ENCODE peak calls at places on chromosomes 7 and 10, in nine cellular contexts. M is activated CD4-positive, alpha-beta T cell treated with anti-CD3 and anti-CD28 coated beads, Interleukin-2, amount 10 ng/mL, durations not matched to agents 7 days and 5 days; R is HEK293T; C is NCI-H446; G is HS-5; P is C1 segment of cervical spinal cord; D is hippocampal formation; O is DMS153; K is H54. X is an unnamed sample.

GRCh38 chr7:101919363-101920115 is 102.1 kb downstream of the CUX1 start:
- DNase-seq in M (no peak), R (no peak), C (no peak), G (no peak), P (no peak), D (no peak), O (no peak), K (no peak), X (no peak)

GRCh38 chr10:11225935-11226334 is 208.3 kb downstream of the CELF2 start:
- DNase-seq in M (peak), R (no peak), C (no peak), G (no peak), P (no peak), D (no peak), O (peak), K (no peak), X (no peak)

GRCh38 chr10:110456523-110457091 is 41.1 kb upstream of the DUSP5 start:
- DNase-seq in M (no peak), R (no peak), C (peak), G (no peak), P (no peak), D (no peak), O (no peak), K (no peak), X (peak)

GRCh38 chr7:26777383-26777782 is 87.0 kb downstream of the SKAP2 start:
- DNase-seq in M (no peak), R (no peak), C (peak), G (no peak), P (no peak), D (no peak), O (no peak), K (no peak), X (peak)

GRCh38 chr10:124224331-124225028 is 131.1 kb upstream of the CHST15 start:
- DNase-seq in M (peak), R (no peak), C (no peak), G (no peak), P (no peak), D (no peak), O (no peak), K (no peak), X (no peak)

GRCh38 chr10:104406715-104407517 is 53.3 kb downstream of the CFAP58 start:
- DNase-seq in M (no peak), R (peak), C (peak), G (peak), P (no peak), D (no peak), O (peak), K (peak), X (peak)

GRCh38 chr10:22554481-22555182 is 159.7 kb downstream of the PIP4K2A start:
- DNase-seq in M (no peak), R (peak), C (peak), G (no peak), P (no peak), D (peak), O (no peak), K (no peak), X (no peak)

GRCh38 chr7:79930604-79931003 is 204.0 kb upstream of the GNAI1 start:
- DNase-seq in M (no peak), R (no peak), C (no peak), G (peak), P (no peak), D (no peak), O (no peak), K (no peak), X (no peak)

GRCh38 chr7:30264052-30264451 is 20.3 kb upstream of the ZNRF2 start:
- DNase-seq in M (no peak), R (no peak), C (no peak), G (no peak), P (no peak), D (no peak), O (no peak), K (no peak), X (no peak)

GRCh38 chr7:138008588-138009349 is 6.9 kb upstream of the CREB3L2 start:
- DNase-seq in M (peak), R (peak), C (peak), G (no peak), P (no peak), D (no peak), O (peak), K (peak), X (peak)

GRCh38 chr10:20971901-20972300 is 74.8 kb upstream of the NEBL start:
- DNase-seq in M (no peak), R (no peak), C (no peak), G (no peak), P (no peak), D (no peak), O (no peak), K (no peak), X (no peak)

GRCh38 chr10:43214071-43214955 is 52.6 kb downstream of the RASGEF1A start:
- DNase-seq in M (no peak), R (no peak), C (no peak), G (no peak), P (no peak), D (no peak), O (no peak), K (peak), X (no peak)

GRCh38 chr7:48049850-48050249 is 14.5 kb downstream of the C7orf57 start:
- DNase-seq in M (no peak), R (no peak), C (no peak), G (no peak), P (no peak), D (no peak), O (no peak), K (no peak), X (no peak)

GRCh38 chr10:88493676-88494483 is 89.2 kb downstream of the RNLS start:
- DNase-seq in M (no peak), R (no peak), C (no peak), G (no peak), P (no peak), D (no peak), O (no peak), K (no peak), X (no peak)

GRCh38 chr10:43255644-43256431 is 11.0 kb downstream of the RASGEF1A start:
- DNase-seq in M (peak), R (peak), C (peak), G (no peak), P (no peak), D (no peak), O (no peak), K (peak), X (peak)

GRCh38 chr10:131090761-131091661 is 220.5 kb downstream of the TCERG1L start:
- DNase-seq in M (no peak), R (no peak), C (no peak), G (no peak), P (no peak), D (no peak), O (peak), K (no peak), X (no peak)

GRCh38 chr10:132845041-132845551 is 59.1 kb upstream of the NKX6-2 start:
- DNase-seq in M (no peak), R (no peak), C (no peak), G (no peak), P (no peak), D (no peak), O (no peak), K (no peak), X (no peak)

GRCh38 chr10:17206210-17206709 is 4.8 kb upstream of the TRDMT1 start:
- DNase-seq in M (peak), R (no peak), C (no peak), G (no peak), P (no peak), D (no peak), O (no peak), K (no peak), X (no peak)

GRCh38 chr7:2701832-2702593 is 14.0 kb downstream of the AMZ1 start:
- DNase-seq in M (no peak), R (no peak), C (no peak), G (no peak), P (no peak), D (peak), O (no peak), K (peak), X (no peak)

GRCh38 chr10:44382131-44382858 is 2.6 kb downstream of the CXCL12 start:
- DNase-seq in M (no peak), R (no peak), C (no peak), G (no peak), P (no peak), D (no peak), O (no peak), K (no peak), X (no peak)

GRCh38 chr7:107788216-107788615 is 14.8 kb downstream of the SLC26A3 start:
- DNase-seq in M (no peak), R (no peak), C (no peak), G (no peak), P (no peak), D (no peak), O (no peak), K (no peak), X (no peak)

X was measured in erythroblast.